ENCODE peak calls at places on chromosomes 5 and 9, in eight cellular contexts. W is tibial artery, F is breast epithelium, I is HFF-Myc, O is OCI-LY7, C is uterus, P is AG09309, S is fibroblast of pulmonary artery. B is an unnamed sample.

GRCh38 chr5:135998889-135999288 is 29.9 kb upstream of the TGFBI start:
- DNase-seq in W (no peak), F (no peak), I (no peak), O (no peak), C (no peak), P (no peak), S (no peak), B (no peak)

GRCh38 chr9:127012250-127012649 is 97.7 kb downstream of the RALGPS1 start:
- DNase-seq in W (no peak), F (no peak), I (no peak), O (no peak), C (no peak), P (no peak), S (no peak), B (no peak)

GRCh38 chr9:137813651-137814415 is 63.7 kb upstream of the CACNA1B start:
- DNase-seq in W (no peak), F (peak), I (no peak), O (no peak), C (no peak), P (no peak), S (no peak), B (no peak)

GRCh38 chr5:473344-474192 is 30.6 kb downstream of the EXOC3 start:
- DNase-seq in W (peak), F (peak), I (no peak), O (no peak), C (no peak), P (peak), S (peak), B (no peak)

GRCh38 chr9:12759767-12760166 is 15.1 kb upstream of the LURAP1L start:
- DNase-seq in W (no peak), F (no peak), I (no peak), O (no peak), C (no peak), P (no peak), S (peak), B (no peak)

GRCh38 chr5:119387900-119388618 is 32.2 kb downstream of the TNFAIP8 start:
- DNase-seq in W (no peak), F (no peak), I (no peak), O (no peak), C (no peak), P (no peak), S (no peak), B (no peak)

GRCh38 chr5:39178171-39178570 is 41.2 kb downstream of the FYB1 start:
- DNase-seq in W (no peak), F (no peak), I (peak), O (no peak), C (no peak), P (peak), S (peak), B (no peak)

GRCh38 chr5:7261049-7261448 is 134.9 kb upstream of the ADCY2 start:
- DNase-seq in W (no peak), F (no peak), I (peak), O (peak), C (no peak), P (peak), S (peak), B (peak)

GRCh38 chr5:59799668-59800374 is 93.7 kb downstream of the PDE4D start:
- DNase-seq in W (no peak), F (no peak), I (peak), O (peak), C (no peak), P (no peak), S (peak), B (no peak)

GRCh38 chr9:89309608-89310485 is 1.1 kb upstream of the CKS2 start:
- DNase-seq in W (no peak), F (no peak), I (no peak), O (peak), C (no peak), P (no peak), S (peak), B (no peak)

GRCh38 chr5:9347541-9348295 is 198.2 kb downstream of the SEMA5A start:
- DNase-seq in W (no peak), F (no peak), I (no peak), O (no peak), C (no peak), P (no peak), S (no peak), B (no peak)

GRCh38 chr9:136567651-136568287 is 21.9 kb upstream of the NOTCH1 start:
- DNase-seq in W (peak), F (peak), I (peak), O (no peak), C (peak), P (no peak), S (peak), B (no peak)

GRCh38 chr5:172588380-172588779 is 52.7 kb upstream of the NEURL1B start:
- DNase-seq in W (no peak), F (no peak), I (no peak), O (no peak), C (no peak), P (no peak), S (no peak), B (no peak)

GRCh38 chr9:134681061-134681661 is 39.6 kb downstream of the COL5A1 start:
- DNase-seq in W (peak), F (no peak), I (no peak), O (no peak), C (no peak), P (no peak), S (peak), B (no peak)

GRCh38 chr9:27853529-27853928 is 280.2 kb upstream of the C9orf72 start:
- DNase-seq in W (no peak), F (no peak), I (no peak), O (no peak), C (no peak), P (no peak), S (no peak), B (no peak)

GRCh38 chr9:97726716-97727115 is 29.6 kb upstream of the XPA start:
- DNase-seq in W (no peak), F (no peak), I (no peak), O (no peak), C (no peak), P (no peak), S (no peak), B (no peak)

GRCh38 chr5:98214240-98215051 is 559.0 kb upstream of the RGMB start:
- DNase-seq in W (no peak), F (no peak), I (no peak), O (no peak), C (no peak), P (peak), S (peak), B (no peak)

GRCh38 chr5:176535655-176536131 is 1.5 kb downstream of the RNF44 start:
- DNase-seq in W (no peak), F (no peak), I (no peak), O (peak), C (no peak), P (no peak), S (no peak), B (no peak)

GRCh38 chr9:72041775-72042194 is 18.6 kb downstream of the C9orf57 start:
- DNase-seq in W (peak), F (no peak), I (peak), O (no peak), C (peak), P (peak), S (peak), B (peak)

GRCh38 chr9:15416880-15417279 is 5.8 kb upstream of the SNAPC3 start:
- DNase-seq in W (no peak), F (no peak), I (no peak), O (peak), C (peak), P (no peak), S (peak), B (no peak)

GRCh38 chr5:80825780-80826460 is 134.2 kb upstream of the RASGRF2 start:
- DNase-seq in W (no peak), F (no peak), I (no peak), O (no peak), C (no peak), P (no peak), S (peak), B (no peak)

DNA sequence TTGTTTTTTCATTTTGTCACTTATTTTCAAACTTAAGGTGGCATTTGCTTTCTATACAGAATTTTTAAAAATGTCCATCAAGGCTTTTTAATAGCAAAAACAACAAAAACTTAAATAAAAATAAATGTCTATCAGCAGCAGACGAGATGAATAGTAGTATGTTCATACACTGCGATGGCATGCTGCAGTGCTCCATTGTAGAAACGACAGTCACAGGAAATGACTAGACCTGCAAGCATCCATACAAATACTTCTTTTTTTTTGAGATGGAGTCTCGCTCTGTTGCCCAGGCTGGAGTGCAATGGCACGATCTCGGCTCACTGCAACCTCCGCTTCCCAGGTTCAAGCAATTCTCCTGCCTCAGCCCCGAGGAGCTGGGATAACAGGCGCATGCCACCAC is 41.4 kb downstream of the COL23A1 start:
- DNase-seq in W (peak), F (no peak), I (no peak), O (no peak), C (no peak), P (no peak), S (peak), B (no peak)
- H3K4me3 ChIP-seq in W (no peak), F (no peak), I (no peak), O (no peak), C (no peak), P (no peak), S (no peak), B (no peak)

DNA sequence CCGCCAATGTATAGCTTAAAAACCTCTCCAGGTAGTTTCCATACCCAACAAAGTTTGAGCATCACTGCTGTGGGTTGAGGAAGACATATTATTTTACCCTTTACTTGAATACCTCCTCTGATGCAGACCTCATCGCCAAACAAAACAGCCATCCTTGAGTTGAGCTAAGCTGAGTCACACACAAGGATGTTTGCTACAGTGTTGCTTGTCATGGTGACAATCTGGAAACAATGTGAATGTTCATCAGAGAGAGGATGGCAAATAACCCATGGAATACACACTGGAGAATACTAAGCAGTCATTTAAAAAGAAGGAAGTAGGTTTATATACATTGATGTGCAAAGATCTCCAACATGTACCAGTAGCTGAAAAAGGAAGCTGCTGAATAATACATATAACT is 41.1 kb upstream of the TCF7 start:
- DNase-seq in W (no peak), F (no peak), I (no peak), O (no peak), C (no peak), P (no peak), S (peak), B (no peak)
- H3K4me3 ChIP-seq in W (no peak), F (no peak), I (no peak), O (no peak), C (no peak), P (no peak), S (no peak), B (no peak)

GRCh38 chr5:112923988-112924387 is 2.0 kb upstream of the REEP5 start:
- DNase-seq in W (no peak), F (no peak), I (no peak), O (peak), C (no peak), P (no peak), S (no peak), B (no peak)
- H3K4me3 ChIP-seq in W (no peak), F (no peak), I (no peak), O (peak), C (no peak), P (no peak), S (no peak), B (no peak)

GRCh38 chr9:77944556-77945261 is 86.9 kb downstream of the GNAQ start:
- DNase-seq in W (no peak), F (no peak), I (no peak), O (no peak), C (no peak), P (no peak), S (no peak), B (no peak)
- H3K4me3 ChIP-seq in W (no peak), F (no peak), I (no peak), O (no peak), C (no peak), P (no peak), S (no peak), B (no peak)

GRCh38 chr9:10208691-10209069 is 404.1 kb downstream of the PTPRD start:
- DNase-seq in W (no peak), F (no peak), I (no peak), O (peak), C (no peak), P (no peak), S (no peak), B (no peak)
- H3K4me3 ChIP-seq in W (peak), F (peak), I (no peak), O (peak), C (no peak), P (no peak), S (peak), B (no peak)

DNA sequence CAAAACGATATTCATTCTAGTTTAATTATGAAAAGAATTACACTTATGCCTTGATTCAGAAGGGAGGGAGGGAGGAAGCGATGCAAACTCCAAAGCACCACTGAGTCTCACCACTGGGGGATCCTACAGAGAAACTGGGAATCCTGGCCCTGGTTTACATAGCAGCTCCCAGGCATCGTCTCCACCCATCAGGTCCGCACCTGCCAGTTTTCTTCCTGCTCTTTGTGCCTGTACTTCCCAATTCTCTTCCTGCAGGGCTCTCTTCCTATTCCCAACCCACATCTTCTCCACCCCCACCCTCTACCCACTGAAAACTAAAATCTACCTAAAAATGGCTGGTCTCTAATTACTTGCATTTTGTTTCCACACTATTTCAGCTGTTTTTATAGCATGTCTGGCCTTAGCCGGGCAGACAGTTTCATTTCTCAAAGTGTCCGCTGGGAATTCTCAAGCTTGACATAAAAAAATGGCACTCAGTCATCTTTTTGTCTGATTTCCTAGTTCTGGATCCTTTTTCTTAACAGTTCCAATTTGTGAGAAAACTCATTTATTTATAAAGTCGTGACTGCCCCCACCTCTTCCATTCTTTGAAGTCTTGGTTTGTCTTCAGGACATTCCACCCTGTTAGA is 1.6 kb upstream of the TNIP1 start:
- DNase-seq in W (no peak), F (no peak), I (no peak), O (no peak), C (no peak), P (no peak), S (no peak), B (no peak)
- H3K4me3 ChIP-seq in W (peak), F (peak), I (no peak), O (peak), C (no peak), P (no peak), S (peak), B (peak)

DNA sequence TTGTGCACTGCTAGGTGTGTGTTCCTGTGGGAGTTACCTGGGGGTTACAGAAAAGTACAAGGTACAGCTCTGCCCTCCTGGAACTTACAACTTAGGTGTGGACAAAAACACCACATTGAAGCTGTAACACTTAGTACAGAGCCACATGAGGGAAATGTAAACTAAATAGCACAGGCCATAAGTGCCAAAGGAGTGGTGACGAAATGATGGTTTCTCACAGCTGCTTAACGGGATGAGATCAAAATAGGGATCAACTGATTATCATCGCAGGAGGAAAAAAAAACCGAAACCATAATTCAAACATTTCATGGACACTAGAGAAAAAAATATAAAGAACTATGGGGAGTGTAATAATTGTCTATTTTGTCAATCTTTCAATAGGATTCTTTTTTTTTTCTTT is 5.9 kb downstream of the LIX1 start:
- DNase-seq in W (no peak), F (no peak), I (no peak), O (no peak), C (no peak), P (no peak), S (no peak), B (no peak)
- H3K4me3 ChIP-seq in W (no peak), F (no peak), I (no peak), O (no peak), C (no peak), P (no peak), S (no peak), B (no peak)

GRCh38 chr5:121695307-121695706 is 156.4 kb upstream of the FTMT start:
- DNase-seq in W (no peak), F (no peak), I (no peak), O (no peak), C (no peak), P (no peak), S (no peak), B (no peak)
- H3K4me3 ChIP-seq in W (no peak), F (no peak), I (no peak), O (no peak), C (no peak), P (no peak), S (no peak), B (no peak)

GRCh38 chr5:50745221-50745620 is 78.8 kb downstream of the PARP8 start:
- DNase-seq in W (no peak), F (no peak), I (no peak), O (no peak), C (no peak), P (no peak), S (no peak), B (no peak)

GRCh38 chr5:50749873-50750272 is 83.4 kb downstream of the PARP8 start:
- DNase-seq in W (no peak), F (no peak), I (no peak), O (no peak), C (no peak), P (no peak), S (no peak), B (no peak)

GRCh38 chr5:50740832-50741231 is 74.4 kb downstream of the PARP8 start:
- DNase-seq in W (no peak), F (no peak), I (no peak), O (no peak), C (no peak), P (no peak), S (no peak), B (no peak)

GRCh38 chr5:50749181-50749580 is 82.7 kb downstream of the PARP8 start:
- DNase-seq in W (no peak), F (no peak), I (no peak), O (no peak), C (no peak), P (no peak), S (no peak), B (no peak)

DNA sequence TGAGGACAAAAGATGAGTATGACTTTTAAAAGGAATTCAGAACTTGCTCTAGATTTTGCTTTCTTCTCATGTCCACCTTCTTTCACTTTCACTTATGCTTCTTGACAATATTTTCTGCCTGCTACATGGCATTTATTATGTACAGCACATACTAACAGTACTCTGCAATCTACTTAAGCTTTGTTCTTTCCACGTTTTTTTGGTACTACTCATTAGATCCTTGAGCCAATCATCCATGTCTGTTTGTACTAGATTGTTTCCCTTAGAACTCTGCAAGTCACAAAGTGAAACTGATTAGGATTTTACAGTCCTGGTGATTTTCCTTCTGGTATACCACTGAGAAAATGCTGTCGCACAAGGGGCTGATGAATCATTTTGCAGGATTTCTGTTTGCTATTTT is 78.3 kb downstream of the PARP8 start:
- DNase-seq in W (no peak), F (no peak), I (no peak), O (peak), C (no peak), P (peak), S (peak), B (peak)
- H3K4me3 ChIP-seq in W (peak), F (peak), I (no peak), O (peak), C (peak), P (peak), S (peak), B (peak)

GRCh38 chr5:137497396-137498290 is 1.5 kb downstream of the SPOCK1 start:
- DNase-seq in W (no peak), F (no peak), I (no peak), O (no peak), C (no peak), P (no peak), S (no peak), B (no peak)
- H3K4me3 ChIP-seq in W (peak), F (peak), I (peak), O (no peak), C (peak), P (peak), S (peak), B (peak)